ENCODE peak calls at places on chromosomes 6 and 20, in six cellular contexts. V, T, E, Q, W and I are unnamed samples.

GRCh38 chr6:82589509-82590206 is 226.0 kb downstream of the TPBG start:
- DNase-seq in Q (no peak), V (no peak), W (peak), T (peak), E (peak), I (peak)

GRCh38 chr20:4821590-4821989 is 99.9 kb downstream of the PRND start:
- DNase-seq in T (no peak), W (no peak), V (no peak), E (no peak), Q (no peak), I (no peak)

GRCh38 chr6:109892451-109893435 is 85.4 kb upstream of the GPR6 start:
- DNase-seq in E (no peak), Q (peak), W (no peak), V (no peak), T (peak), I (no peak)

GRCh38 chr6:90285611-90286381 is 10.8 kb downstream of the BACH2 start:
- DNase-seq in W (peak), E (peak), T (no peak), V (peak), Q (peak), I (peak)

GRCh38 chr6:157486632-157487031 is 105.6 kb downstream of the ZDHHC14 start:
- DNase-seq in W (no peak), Q (no peak), T (no peak), V (no peak), E (no peak), I (no peak)

GRCh38 chr6:41984623-41985022 is 43.0 kb upstream of the CCND3 start:
- DNase-seq in W (no peak), Q (no peak), V (no peak), T (no peak), E (no peak), I (no peak)

GRCh38 chr6:129498950-129499870 is 210.8 kb downstream of the ARHGAP18 start:
- DNase-seq in Q (no peak), T (no peak), E (no peak), W (no peak), V (peak), I (no peak)

GRCh38 chr6:134826889-134827737 is 122.8 kb downstream of the ALDH8A1 start:
- DNase-seq in E (peak), V (no peak), T (no peak), Q (no peak), W (peak), I (peak)

GRCh38 chr6:170279977-170280688 is 10.7 kb downstream of the DLL1 start:
- DNase-seq in V (peak), E (no peak), T (no peak), Q (peak), W (no peak), I (peak)

GRCh38 chr6:10014561-10014960 is 400.3 kb downstream of the TFAP2A start:
- DNase-seq in T (no peak), W (peak), E (no peak), V (no peak), Q (no peak), I (no peak)

GRCh38 chr20:1264727-1265126 is 1.4 kb upstream of the SNPH start:
- DNase-seq in T (peak), Q (no peak), W (no peak), V (no peak), E (no peak), I (no peak)

GRCh38 chr6:166999845-167000253 is 652 bp downstream of the CEP43 start:
- DNase-seq in V (no peak), Q (peak), W (no peak), T (no peak), E (no peak), I (no peak)

GRCh38 chr6:35049885-35050284 is 91.3 kb downstream of the TCP11 start:
- DNase-seq in T (peak), W (peak), V (no peak), E (peak), Q (peak), I (no peak)

GRCh38 chr20:63518946-63519764 is 1.4 kb upstream of the PPDPF start:
- DNase-seq in E (no peak), T (no peak), W (no peak), V (no peak), Q (no peak), I (no peak)

GRCh38 chr20:54153847-54154246 is 19.9 kb downstream of the CYP24A1 start:
- DNase-seq in E (no peak), T (no peak), W (no peak), Q (no peak), V (no peak), I (no peak)

GRCh38 chr20:10511166-10511506 is 76.0 kb downstream of the SLX4IP start:
- DNase-seq in V (no peak), Q (no peak), T (peak), E (no peak), W (no peak), I (no peak)

GRCh38 chr20:10513091-10513490 is 78.0 kb downstream of the SLX4IP start:
- DNase-seq in E (no peak), W (no peak), Q (no peak), T (no peak), V (no peak), I (no peak)

GRCh38 chr20:10510216-10510615 is 75.1 kb downstream of the SLX4IP start:
- DNase-seq in E (no peak), Q (no peak), W (no peak), T (no peak), V (no peak), I (no peak)

GRCh38 chr20:10509411-10509810 is 74.3 kb downstream of the SLX4IP start:
- DNase-seq in V (no peak), W (no peak), Q (no peak), T (no peak), E (no peak), I (no peak)

GRCh38 chr20:10511507-10512231 is 76.6 kb downstream of the SLX4IP start:
- DNase-seq in V (peak), Q (peak), W (peak), T (peak), E (peak), I (peak)
- H3K4me3 ChIP-seq in V (peak), Q (no peak), W (no peak), T (no peak), E (peak), I (no peak)

GRCh38 chr6:169216830-169217229 is 36.8 kb downstream of the THBS2 start:
- DNase-seq in E (peak), Q (no peak), T (no peak), V (no peak), W (no peak), I (no peak)
- H3K4me3 ChIP-seq in E (no peak), Q (no peak), T (no peak), V (no peak), W (no peak), I (no peak)

GRCh38 chr6:139369068-139369467 is 5.4 kb downstream of the CITED2 start:
- DNase-seq in W (no peak), V (no peak), E (no peak), T (no peak), Q (no peak), I (no peak)

GRCh38 chr6:139370047-139370706 is 4.3 kb downstream of the CITED2 start:
- DNase-seq in V (no peak), Q (no peak), E (peak), W (no peak), T (no peak), I (no peak)

GRCh38 chr6:139368661-139369060 is 5.8 kb downstream of the CITED2 start:
- DNase-seq in E (no peak), W (no peak), Q (no peak), V (no peak), T (no peak), I (no peak)

GRCh38 chr6:139370707-139371345 is 3.6 kb downstream of the CITED2 start:
- DNase-seq in V (no peak), Q (no peak), E (no peak), T (no peak), W (no peak), I (no peak)

DNA sequence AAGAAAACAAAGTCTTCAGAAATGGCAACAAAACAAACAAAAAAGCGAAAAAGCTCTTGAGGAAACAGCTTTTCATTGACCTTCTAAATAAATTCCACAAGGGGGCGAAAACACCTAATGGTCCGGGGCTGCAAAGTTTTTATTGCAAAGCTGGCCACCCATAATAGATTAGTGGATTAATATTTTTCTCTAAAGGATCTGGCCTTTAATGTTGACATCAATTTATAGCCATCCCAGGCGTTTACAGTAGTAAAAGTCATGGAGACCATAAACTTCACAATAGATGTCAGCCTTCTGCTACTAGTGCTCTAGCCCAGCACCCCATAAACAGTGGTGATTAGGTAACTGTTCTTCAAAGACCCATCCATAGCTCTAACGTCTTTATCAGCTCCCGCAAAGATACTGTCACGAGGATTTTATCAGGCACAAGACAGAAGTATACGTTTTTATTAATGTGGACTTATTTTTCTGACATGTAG is 4.8 kb downstream of the CITED2 start:
- DNase-seq in V (no peak), W (no peak), T (no peak), E (peak), Q (no peak), I (no peak)
- H3K4me3 ChIP-seq in V (no peak), W (no peak), T (no peak), E (no peak), Q (no peak), I (no peak)

GRCh38 chr20:44648068-44648467 is 3.4 kb downstream of the ADA start:
- DNase-seq in W (no peak), Q (no peak), E (no peak), T (no peak), V (no peak), I (no peak)

GRCh38 chr20:44648579-44648978 is 2.9 kb downstream of the ADA start:
- DNase-seq in T (no peak), Q (no peak), E (no peak), W (no peak), V (no peak), I (no peak)

GRCh38 chr20:44650777-44651493 is 564 bp downstream of the ADA start:
- DNase-seq in Q (no peak), T (no peak), W (no peak), V (no peak), E (no peak), I (no peak)

GRCh38 chr20:44651507-44652373 is at the start of gene ADA:
- DNase-seq in E (peak), T (peak), Q (peak), W (no peak), V (no peak), I (peak)

DNA sequence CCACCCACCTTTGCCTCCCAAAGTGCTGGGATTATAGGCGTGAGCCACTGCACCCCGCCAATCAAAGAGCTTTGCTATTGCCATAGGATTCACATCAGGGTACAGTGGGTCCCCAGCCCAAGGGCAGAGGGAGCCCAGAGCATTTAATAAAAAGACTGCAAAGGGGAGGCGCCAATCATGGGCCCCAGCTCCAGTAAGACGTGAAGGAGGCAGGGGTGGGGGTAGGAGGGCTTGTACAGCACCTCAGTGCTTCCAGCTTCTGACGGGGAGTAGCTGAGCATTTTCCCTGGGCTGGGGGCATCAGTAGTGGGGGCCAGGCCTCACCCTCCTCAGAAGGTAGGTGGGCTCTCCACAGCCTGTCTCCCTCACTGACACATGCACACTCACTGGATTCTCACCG is 1.5 kb downstream of the ADA start:
- DNase-seq in Q (no peak), E (no peak), W (no peak), T (no peak), V (no peak), I (no peak)
- H3K4me3 ChIP-seq in Q (no peak), E (no peak), W (no peak), T (no peak), V (peak), I (no peak)